ENCODE peak calls at places on chromosomes 11 and 22, in four cellular contexts. J is CD4-positive, CD25-positive, alpha-beta regulatory T cell; Y is COR-L47; Q is coronary artery. M is an unnamed sample.

GRCh38 chr11:74169736-74170458 is 905 bp downstream of the C2CD3 start:
- DNase-seq in Q (no peak), J (no peak), Y (no peak), M (no peak)

GRCh38 chr11:121311373-121311772 is 18.8 kb downstream of the SC5D start:
- DNase-seq in J (no peak), Q (no peak), Y (no peak), M (no peak)

GRCh38 chr11:15685311-15685710 is 570.6 kb downstream of the INSC start:
- DNase-seq in J (no peak), Y (no peak), Q (no peak), M (no peak)

GRCh38 chr11:115764172-115764571 is 260.0 kb upstream of the CADM1 start:
- DNase-seq in J (no peak), Q (no peak), Y (no peak), M (no peak)

GRCh38 chr11:95991545-95991944 is 67.6 kb upstream of the MTMR2 start:
- DNase-seq in Q (no peak), Y (no peak), J (no peak), M (no peak)

GRCh38 chr11:107009190-107009589 is 9.1 kb downstream of the GUCY1A2 start:
- DNase-seq in Q (no peak), Y (no peak), J (no peak), M (no peak)

GRCh38 chr11:85249482-85249881 is 377.7 kb downstream of the DLG2 start:
- DNase-seq in J (no peak), Q (no peak), Y (no peak), M (no peak)

GRCh38 chr11:96186806-96187205 is 156.2 kb downstream of the MAML2 start:
- DNase-seq in Q (no peak), Y (no peak), J (no peak), M (no peak)

GRCh38 chr22:40416267-40416570 is 45.8 kb downstream of the SGSM3 start:
- DNase-seq in Q (no peak), J (no peak), Y (no peak), M (no peak)

GRCh38 chr11:68868221-68868620 is 26.5 kb upstream of the CPT1A start:
- DNase-seq in J (no peak), Q (no peak), Y (no peak), M (no peak)

GRCh38 chr11:36376315-36376887 is 80.3 kb downstream of the PRR5L start:
- DNase-seq in Q (no peak), J (no peak), Y (no peak), M (no peak)

GRCh38 chr22:48187272-48187855 is 1424.9 kb downstream of the TBC1D22A start:
- DNase-seq in J (no peak), Q (peak; percentile 50), Y (no peak), M (no peak)

GRCh38 chr11:18236664-18237356 is at the start of gene SAA4:
- DNase-seq in Q (no peak), Y (no peak), J (no peak), M (no peak)

GRCh38 chr11:97902828-97903227 is 1117.9 kb upstream of the CNTN5 start:
- DNase-seq in Q (no peak), J (no peak), Y (no peak), M (no peak)

GRCh38 chr11:71339178-71339881 is 87.0 kb upstream of the SHANK2 start:
- DNase-seq in Q (peak; percentile 65), J (no peak), Y (no peak), M (no peak)

GRCh38 chr11:70570693-70571395 is 172.5 kb downstream of the CTTN start:
- DNase-seq in Y (no peak), J (no peak), Q (no peak), M (no peak)

GRCh38 chr11:46948378-46949131 is 12.0 kb downstream of the CSTPP1 start:
- DNase-seq in J (no peak), Y (no peak), Q (no peak), M (peak; percentile 90)

GRCh38 chr22:40567626-40568328 is 68.7 kb downstream of the MRTFA start:
- DNase-seq in Y (no peak), Q (no peak), J (no peak), M (no peak)

GRCh38 chr11:37502202-37502601 is 904.2 kb upstream of the RAG2 start:
- DNase-seq in Y (no peak), J (no peak), Q (no peak), M (no peak)

GRCh38 chr11:106714179-106714578 is 304.1 kb downstream of the GUCY1A2 start:
- DNase-seq in J (no peak), Q (no peak), Y (no peak), M (peak; percentile 2)

GRCh38 chr11:19903620-19904069 is 191.0 kb downstream of the NAV2 start:
- DNase-seq in Y (peak; percentile 60), Q (no peak), J (no peak), M (peak; percentile 34)

GRCh38 chr11:60831501-60832079 is 10.3 kb upstream of the CCDC86 start:
- DNase-seq in J (no peak), Q (no peak), Y (peak; percentile 45), M (no peak)

GRCh38 chr11:87265132-87265531 is 227.4 kb downstream of the TMEM135 start:
- DNase-seq in J (no peak), Y (no peak), Q (no peak), M (no peak)

M was measured in LNCaP clone FGC.